ENCODE peak calls at places on chromosomes 7 and 10, in ten cellular contexts. A, L, C, R, W, B, Q, H, I and U are unnamed samples.

GRCh38 chr7:2529161-2530075 is 9.8 kb downstream of the LFNG start:
- DNase-seq in R (peak; percentile 73), A (no peak), Q (no peak), L (peak; percentile 93), I (peak; percentile 52), C (no peak), H (no peak), W (no peak), B (peak; percentile 48), U (peak; percentile 73)

GRCh38 chr10:77532068-77532467 is 105.5 kb downstream of the KCNMA1 start:
- DNase-seq in A (no peak), W (no peak), C (no peak), I (peak; percentile 90), Q (no peak), B (no peak), H (no peak), R (no peak), L (no peak), U (no peak)

GRCh38 chr7:90657481-90657880 is 61.4 kb downstream of the CDK14 start:
- DNase-seq in L (no peak), C (no peak), H (no peak), I (no peak), W (no peak), A (no peak), R (no peak), Q (no peak), B (no peak), U (no peak)

GRCh38 chr7:66380285-66380888 is 175.3 kb downstream of the TPST1 start:
- DNase-seq in W (no peak), R (no peak), C (no peak), B (no peak), L (no peak), A (no peak), Q (no peak), I (peak; percentile 47), H (no peak), U (no peak)

GRCh38 chr7:4739528-4739992 is 35.9 kb upstream of the AP5Z1 start:
- DNase-seq in H (no peak), W (peak; percentile 77), B (no peak), C (no peak), R (no peak), Q (peak; percentile 76), A (peak; percentile 63), L (no peak), I (peak; percentile 38), U (no peak)

GRCh38 chr7:116045532-116045931 is 15.0 kb upstream of the TFEC start:
- DNase-seq in W (no peak), H (no peak), C (no peak), L (no peak), R (no peak), Q (no peak), I (no peak), A (no peak), B (no peak), U (no peak)

GRCh38 chr7:26372211-26372610 is 80.5 kb downstream of the SNX10 start:
- DNase-seq in I (no peak), B (no peak), Q (no peak), W (no peak), L (no peak), A (no peak), H (no peak), R (no peak), C (no peak), U (no peak)

GRCh38 chr7:77866791-77867190 is 68.2 kb downstream of the PHTF2 start:
- DNase-seq in B (peak; percentile 59), H (no peak), I (peak; percentile 87), A (no peak), R (no peak), Q (no peak), C (no peak), W (no peak), L (no peak), U (no peak)

GRCh38 chr7:154497751-154498150 is 445.6 kb downstream of the DPP6 start:
- DNase-seq in R (no peak), I (no peak), A (no peak), Q (peak; percentile 6), L (no peak), H (no peak), W (no peak), C (no peak), B (no peak), U (no peak)

GRCh38 chr10:132421377-132422168 is 24.6 kb downstream of the PWWP2B start:
- DNase-seq in Q (no peak), I (peak; percentile 26), A (peak; percentile 84), B (peak; percentile 63), L (peak; percentile 91), C (no peak), R (peak; percentile 65), H (no peak), W (peak; percentile 45), U (peak; percentile 78)

GRCh38 chr7:130695840-130696239 is 9.5 kb upstream of the TSGA13 start:
- DNase-seq in L (no peak), B (peak; percentile 18), H (peak; percentile 6), C (no peak), W (peak; percentile 44), Q (no peak), I (peak; percentile 45), A (no peak), R (no peak), U (no peak)

GRCh38 chr10:71878327-71879034 is 27.4 kb upstream of the PSAP start:
- DNase-seq in Q (peak; percentile 69), L (no peak), A (peak; percentile 49), R (no peak), C (no peak), B (no peak), H (no peak), W (no peak), I (no peak), U (peak; percentile 33)

GRCh38 chr7:130560972-130561371 is 69.1 kb downstream of the MEST start:
- DNase-seq in W (no peak), R (no peak), L (no peak), I (peak; percentile 43), A (no peak), Q (no peak), H (no peak), B (peak; percentile 40), C (peak; percentile 1), U (no peak)

GRCh38 chr10:21935439-21936023 is 68.0 kb downstream of the DNAJC1 start:
- DNase-seq in I (no peak), L (no peak), A (no peak), Q (no peak), C (no peak), R (no peak), W (no peak), B (no peak), H (no peak), U (no peak)
- H3K27ac ChIP-seq in I (no peak overlapping the region), L (no peak overlapping the region), A (no peak overlapping the region), Q (no peak overlapping the region), C (no peak overlapping the region), R (no peak overlapping the region), W (no peak overlapping the region), B (no peak overlapping the region), H (no peak overlapping the region), U (no peak overlapping the region)

GRCh38 chr10:79181680-79182079 is 112.9 kb downstream of the ZMIZ1 start:
- DNase-seq in R (no peak), H (no peak), Q (no peak), A (peak; percentile 36), B (no peak), C (no peak), W (no peak), L (no peak), I (no peak), U (no peak)

GRCh38 chr10:79184141-79184625 is 115.4 kb downstream of the ZMIZ1 start:
- DNase-seq in Q (peak; percentile 80), B (peak; percentile 92), R (no peak), W (peak; percentile 66), I (peak; percentile 84), A (peak; percentile 53), C (no peak), L (no peak), H (no peak), U (no peak)

GRCh38 chr10:79182122-79182521 is 113.4 kb downstream of the ZMIZ1 start:
- DNase-seq in C (no peak), R (no peak), L (no peak), W (no peak), I (no peak), B (no peak), Q (no peak), H (no peak), A (no peak), U (no peak)

GRCh38 chr10:79183468-79183865 is 114.7 kb downstream of the ZMIZ1 start:
- DNase-seq in Q (no peak), H (no peak), I (no peak), A (no peak), R (no peak), W (no peak), B (peak; percentile 15), C (no peak), L (no peak), U (no peak)

GRCh38 chr10:79182763-79183467 is 114.1 kb downstream of the ZMIZ1 start:
- DNase-seq in H (no peak), W (no peak), A (no peak), R (no peak), I (no peak), B (peak; percentile 86), C (no peak), Q (no peak), L (no peak), U (no peak)
- H3K4me1 ChIP-seq in H (peaks cover 63% of the 10 kb centered on the region), W (peaks cover 60% of the 10 kb centered on the region), A (peaks cover 95% of the 10 kb centered on the region), R (peaks cover 13% of the 10 kb centered on the region), I (peaks cover 65% of the 10 kb centered on the region), B (peaks cover 25% of the 10 kb centered on the region), C (peaks cover 12% of the 10 kb centered on the region), Q (peaks cover 20% of the 10 kb centered on the region), L (no peaks in the 10 kb centered on the region), U (peaks cover 100% of the 10 kb centered on the region)

GRCh38 chr10:110408203-110408871 is 89.4 kb upstream of the DUSP5 start:
- DNase-seq in L (no peak), A (no peak), C (no peak), R (no peak), H (no peak), W (no peak), I (no peak), Q (peak; percentile 87), B (no peak), U (no peak)
- H3K27ac ChIP-seq in L (no peak overlapping the region), A (no peak overlapping the region), C (no peak overlapping the region), R (no peak overlapping the region), H (no peak overlapping the region), W (no peak overlapping the region), I (peak overlapping the region; percentile 12), Q (no peak overlapping the region), B (peak overlapping the region; percentile 35), U (no peak overlapping the region)

DNA sequence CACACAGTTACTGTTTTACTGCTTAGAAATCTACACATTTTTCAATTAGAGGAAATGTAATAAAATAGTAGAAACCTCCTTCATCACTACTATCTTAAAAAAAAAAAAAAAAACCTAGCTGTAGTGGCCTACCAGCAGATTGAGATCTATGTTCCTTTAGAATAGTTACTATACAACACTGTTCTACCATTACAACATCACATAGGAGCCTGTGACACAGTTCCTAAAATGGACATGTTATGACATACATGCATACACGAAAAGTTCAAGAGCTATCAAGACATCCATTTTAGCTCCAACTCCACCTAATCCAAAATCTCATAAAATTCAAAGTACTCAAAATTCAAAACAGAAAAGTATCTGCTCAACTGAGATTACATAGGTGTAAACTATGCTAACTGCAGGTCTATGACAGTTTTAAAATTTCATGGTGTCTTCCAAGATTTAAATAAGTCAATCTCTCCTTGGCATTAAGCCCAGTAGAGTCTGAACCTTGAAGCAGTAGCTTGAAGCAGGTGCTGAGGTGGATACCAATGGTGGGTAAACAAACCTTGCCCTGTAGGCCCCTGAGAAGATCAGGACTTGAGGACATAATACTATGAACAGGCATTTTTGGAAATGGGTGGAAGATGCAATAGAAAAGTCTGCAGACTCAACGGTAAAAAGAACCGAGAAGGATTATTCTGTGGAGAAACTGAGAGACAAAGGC is 17.0 kb downstream of the CACUL1 start:
- DNase-seq in Q (no peak), A (no peak), H (no peak), I (no peak), L (no peak), B (peak; percentile 63), R (no peak), W (no peak), C (no peak), U (no peak)
- H3K4me1 ChIP-seq in Q (peaks cover 8% of the 10 kb centered on the region), A (peaks cover 18% of the 10 kb centered on the region), H (no peaks in the 10 kb centered on the region), I (peaks cover 7% of the 10 kb centered on the region), L (no peaks in the 10 kb centered on the region), B (peaks cover 7% of the 10 kb centered on the region), R (no peaks in the 10 kb centered on the region), W (peaks cover 8% of the 10 kb centered on the region), C (peaks cover 4% of the 10 kb centered on the region), U (peaks cover 88% of the 10 kb centered on the region)